ENCODE peak calls at places on chromosomes 4 and X, in six cellular contexts. B, K, M, I, E and C are unnamed samples.

GRCh38 chr4:88858752-88859151 is 161.1 kb upstream of the NAP1L5 start:
- DNase-seq in B (no peak), K (no peak), M (no peak), I (no peak), E (no peak), C (no peak)

GRCh38 chrX:136692271-136692670 is 44.3 kb downstream of the CD40LG start:
- DNase-seq in B (no peak), K (no peak), M (no peak), I (no peak), E (no peak), C (no peak)

GRCh38 chr4:158121203-158121586 is 51.6 kb downstream of the GASK1B start:
- DNase-seq in B (no peak), K (peak; percentile 96), M (peak; percentile 76), I (peak; percentile 89), E (no peak), C (no peak)

GRCh38 chr4:125719987-125720386 is 405.2 kb downstream of the FAT4 start:
- DNase-seq in B (no peak), K (no peak), M (no peak), I (no peak), E (no peak), C (no peak)

GRCh38 chr4:26162095-26162494 is 158.7 kb upstream of the RBPJ start:
- DNase-seq in B (no peak), K (no peak), M (no peak), I (no peak), E (no peak), C (no peak)

GRCh38 chr4:47729086-47729763 is 108.6 kb downstream of the CORIN start:
- DNase-seq in B (no peak), K (no peak), M (no peak), I (peak; percentile 38), E (no peak), C (no peak)

GRCh38 chrX:80808854-80809493 is 703 bp downstream of the BRWD3 start:
- DNase-seq in B (no peak), K (no peak), M (no peak), I (peak; percentile 7), E (peak; percentile 59), C (peak; percentile 58)

GRCh38 chrX:108312938-108313337 is 125.3 kb downstream of the COL4A6 start:
- DNase-seq in B (peak; percentile 31), K (no peak), M (peak; percentile 20), I (peak; percentile 94), E (no peak), C (no peak)

GRCh38 chr4:22019676-22020075 is 71.1 kb upstream of the KCNIP4 start:
- DNase-seq in B (no peak), K (peak; percentile 10), M (no peak), I (no peak), E (no peak), C (no peak)

GRCh38 chr4:164799410-164799809 is 45.5 kb downstream of the SMIM31 start:
- DNase-seq in B (no peak), K (no peak), M (no peak), I (no peak), E (no peak), C (no peak)

GRCh38 chr4:150176559-150176958 is 98.3 kb downstream of the DCLK2 start:
- DNase-seq in B (no peak), K (peak; percentile 86), M (no peak), I (peak; percentile 83), E (no peak), C (no peak)

GRCh38 chr4:142953171-142953570 is 107.1 kb upstream of the INPP4B start:
- DNase-seq in B (no peak), K (no peak), M (no peak), I (peak; percentile 60), E (no peak), C (no peak)

GRCh38 chr4:166318810-166319525 is 445.9 kb downstream of the TLL1 start:
- DNase-seq in B (no peak), K (peak; percentile 47), M (peak; percentile 84), I (peak; percentile 69), E (no peak), C (no peak)

GRCh38 chr4:24742335-24742734 is 53.0 kb upstream of the SOD3 start:
- DNase-seq in B (no peak), K (no peak), M (no peak), I (no peak), E (no peak), C (no peak)

GRCh38 chrX:31036895-31037294 is 34.9 kb downstream of the FTHL17 start:
- DNase-seq in B (peak; percentile 64), K (peak; percentile 11), M (peak; percentile 17), I (peak; percentile 61), E (no peak), C (peak; percentile 11)

GRCh38 chr4:80125252-80126177 is 52.5 kb upstream of the ANTXR2 start:
- DNase-seq in B (peak; percentile 20), K (no peak), M (peak; percentile 14), I (peak; percentile 74), E (peak; percentile 63), C (peak; percentile 67)

GRCh38 chr4:156638925-156639605 is 332.5 kb downstream of the PDGFC start:
- DNase-seq in B (no peak), K (no peak), M (no peak), I (no peak), E (no peak), C (no peak)

GRCh38 chrX:69031181-69031580 is 134.1 kb downstream of the PJA1 start:
- DNase-seq in B (peak; percentile 7), K (no peak), M (no peak), I (peak; percentile 2), E (no peak), C (no peak)

GRCh38 chr4:25144870-25145481 is 15.3 kb downstream of the SEPSECS start:
- DNase-seq in B (peak; percentile 8), K (no peak), M (peak; percentile 16), I (peak; percentile 56), E (no peak), C (peak; percentile 11)

GRCh38 chr4:168560184-168560834 is 63.5 kb downstream of the PALLD start:
- DNase-seq in B (no peak), K (no peak), M (no peak), I (peak; percentile 46), E (no peak), C (no peak)

GRCh38 chr4:7658297-7659204 is 223.8 kb upstream of the PSAPL1 start:
- DNase-seq in B (no peak), K (no peak), M (peak; percentile 48), I (no peak), E (no peak), C (no peak)

GRCh38 chr4:160180206-160180605 is 1077.3 kb downstream of the RAPGEF2 start:
- DNase-seq in B (no peak), K (no peak), M (peak; percentile 65), I (peak; percentile 73), E (no peak), C (no peak)